ENCODE peak calls at places on chromosomes 6 and 20, in six cellular contexts. F is AG04450, J is HCEC 1CT, H is left ventricle myocardium inferior, P is AG08396, E is adipocyte. L is an unnamed sample.

GRCh38 chr6:15987569-15987968 is 141.3 kb upstream of the MYLIP start:
- DNase-seq in F (no peak), J (no peak), H (no peak), P (no peak), E (no peak), L (no peak)

GRCh38 chr20:44746367-44747165 is 901 bp downstream of the KCNK15 start:
- DNase-seq in F (no peak), J (no peak), H (no peak), P (no peak), E (no peak), L (no peak)

GRCh38 chr20:51494241-51495110 is 48.0 kb downstream of the NFATC2 start:
- DNase-seq in F (no peak), J (no peak), H (no peak), P (no peak), E (no peak), L (no peak)

GRCh38 chr6:113361014-113361645 is 496.0 kb upstream of the MARCKS start:
- DNase-seq in F (no peak), J (peak; percentile 83), H (no peak), P (no peak), E (peak; percentile 50), L (no peak)

GRCh38 chr6:88359530-88360202 is 193.5 kb upstream of the CNR1 start:
- DNase-seq in F (no peak), J (no peak), H (no peak), P (no peak), E (no peak), L (no peak)

GRCh38 chr6:14283600-14284235 is 166.1 kb downstream of the CD83 start:
- DNase-seq in F (no peak), J (no peak), H (no peak), P (no peak), E (peak; percentile 53), L (no peak)

GRCh38 chr20:50536333-50536732 is 26.1 kb downstream of the PTPN1 start:
- DNase-seq in F (no peak), J (no peak), H (no peak), P (no peak), E (no peak), L (no peak)

GRCh38 chr20:23147647-23147963 is 61.5 kb upstream of the CD93 start:
- DNase-seq in F (no peak), J (no peak), H (no peak), P (no peak), E (no peak), L (no peak)

GRCh38 chr6:5302995-5303622 is 41.8 kb downstream of the FARS2 start:
- DNase-seq in F (no peak), J (no peak), H (peak; percentile 24), P (no peak), E (peak; percentile 16), L (peak; percentile 60)

GRCh38 chr6:13522639-13523038 is 35.2 kb upstream of the GFOD1 start:
- DNase-seq in F (no peak), J (peak; percentile 93), H (no peak), P (peak; percentile 51), E (peak; percentile 28), L (no peak)